ENCODE peak calls at places on chromosomes 11 and 22, in five cellular contexts. One of them, this sample, is unnamed. For H3K9me3 and H3K27me3, the result is how much of the 10 kb centered on the place peaks cover.

GRCh38 chr11:9858822-9859221 is 194.9 kb downstream of the SWAP70 start:
- DNase-seq in Panc1: peak
- DNase-seq in mammary epithelial cell: no peak
- DNase-seq in prostate gland: no peak
- DNase-seq in neural progenitor cell: peak
- DNase-seq in this sample: peak

GRCh38 chr11:1674194-1674878 is 22.7 kb upstream of the KRTAP5-6 start:
- DNase-seq in Panc1: no peak
- DNase-seq in mammary epithelial cell: no peak
- DNase-seq in prostate gland: no peak
- DNase-seq in neural progenitor cell: no peak
- DNase-seq in this sample: no peak

GRCh38 chr22:39089928-39090327 is 7.1 kb upstream of the APOBEC3H start:
- DNase-seq in Panc1: no peak
- DNase-seq in mammary epithelial cell: peak
- DNase-seq in prostate gland: no peak
- DNase-seq in neural progenitor cell: no peak
- DNase-seq in this sample: no peak

GRCh38 chr11:1123970-1124369 is 33.8 kb upstream of the MUC5AC start:
- DNase-seq in Panc1: no peak
- DNase-seq in mammary epithelial cell: no peak
- DNase-seq in prostate gland: no peak
- DNase-seq in neural progenitor cell: no peak
- DNase-seq in this sample: no peak

GRCh38 chr22:29308148-29308790 is 1.8 kb downstream of the GAS2L1 start:
- DNase-seq in Panc1: no peak
- DNase-seq in mammary epithelial cell: peak
- DNase-seq in prostate gland: no peak
- DNase-seq in neural progenitor cell: no peak
- DNase-seq in this sample: no peak

GRCh38 chr11:76216536-76217326 is 10.4 kb upstream of the WNT11 start:
- DNase-seq in Panc1: no peak
- DNase-seq in mammary epithelial cell: no peak
- DNase-seq in prostate gland: no peak
- DNase-seq in neural progenitor cell: peak
- DNase-seq in this sample: no peak

GRCh38 chr11:32416301-32416700 is 19.0 kb downstream of the WT1 start:
- DNase-seq in Panc1: no peak
- DNase-seq in mammary epithelial cell: no peak
- DNase-seq in prostate gland: no peak
- DNase-seq in neural progenitor cell: no peak
- DNase-seq in this sample: no peak

GRCh38 chr11:61293869-61294716 is 1.0 kb downstream of the VWCE start:
- DNase-seq in Panc1: no peak
- DNase-seq in mammary epithelial cell: peak
- DNase-seq in prostate gland: no peak
- DNase-seq in neural progenitor cell: peak
- DNase-seq in this sample: peak

GRCh38 chr22:48740731-48741405 is 1086.8 kb downstream of the BRD1 start:
- DNase-seq in Panc1: no peak
- DNase-seq in mammary epithelial cell: no peak
- DNase-seq in prostate gland: no peak
- DNase-seq in neural progenitor cell: no peak
- DNase-seq in this sample: no peak

GRCh38 chr11:47152953-47153950 is 23.4 kb downstream of the ARFGAP2 start:
- DNase-seq in Panc1: no peak
- DNase-seq in mammary epithelial cell: peak
- DNase-seq in prostate gland: peak
- DNase-seq in neural progenitor cell: peak
- DNase-seq in this sample: peak

GRCh38 chr11:299951-300735 is 817 bp upstream of the IFITM5 start:
- DNase-seq in Panc1: no peak
- DNase-seq in mammary epithelial cell: no peak
- DNase-seq in prostate gland: no peak
- DNase-seq in neural progenitor cell: peak
- DNase-seq in this sample: peak

GRCh38 chr11:29786092-29786491 is 230.7 kb downstream of the KCNA4 start:
- DNase-seq in Panc1: no peak
- DNase-seq in mammary epithelial cell: no peak
- DNase-seq in prostate gland: no peak
- DNase-seq in neural progenitor cell: no peak
- DNase-seq in this sample: no peak

GRCh38 chr22:30763815-30764686 is 69.4 kb downstream of the OSBP2 start:
- DNase-seq in Panc1: no peak
- DNase-seq in mammary epithelial cell: peak
- DNase-seq in prostate gland: peak
- DNase-seq in neural progenitor cell: peak
- DNase-seq in this sample: peak

GRCh38 chr11:72705442-72706365 is 31.5 kb upstream of the PDE2A start:
- DNase-seq in Panc1: no peak
- DNase-seq in mammary epithelial cell: no peak
- DNase-seq in prostate gland: no peak
- DNase-seq in neural progenitor cell: peak
- DNase-seq in this sample: no peak
- H3K4me3 ChIP-seq in Panc1: no peak
- H3K4me3 ChIP-seq in mammary epithelial cell: no peak
- H3K4me3 ChIP-seq in prostate gland: no peak
- H3K4me3 ChIP-seq in neural progenitor cell: peak
- H3K4me3 ChIP-seq in this sample: no peak

GRCh38 chr11:37259734-37260133 is 661.7 kb upstream of the RAG2 start:
- DNase-seq in Panc1: no peak
- DNase-seq in mammary epithelial cell: no peak
- DNase-seq in prostate gland: no peak
- DNase-seq in neural progenitor cell: no peak
- DNase-seq in this sample: no peak

GRCh38 chr11:37264060-37264459 is 666.0 kb upstream of the RAG2 start:
- DNase-seq in Panc1: no peak
- DNase-seq in mammary epithelial cell: no peak
- DNase-seq in prostate gland: no peak
- DNase-seq in neural progenitor cell: no peak
- DNase-seq in this sample: no peak

GRCh38 chr11:37264783-37265182 is 666.7 kb upstream of the RAG2 start:
- DNase-seq in Panc1: no peak
- DNase-seq in mammary epithelial cell: peak
- DNase-seq in prostate gland: no peak
- DNase-seq in neural progenitor cell: no peak
- DNase-seq in this sample: peak
- H3K9me3 ChIP-seq in Panc1: under half
- H3K9me3 ChIP-seq in mammary epithelial cell: under half
- H3K9me3 ChIP-seq in prostate gland: under half
- H3K9me3 ChIP-seq in neural progenitor cell: under half
- H3K9me3 ChIP-seq in this sample: under half

DNA sequence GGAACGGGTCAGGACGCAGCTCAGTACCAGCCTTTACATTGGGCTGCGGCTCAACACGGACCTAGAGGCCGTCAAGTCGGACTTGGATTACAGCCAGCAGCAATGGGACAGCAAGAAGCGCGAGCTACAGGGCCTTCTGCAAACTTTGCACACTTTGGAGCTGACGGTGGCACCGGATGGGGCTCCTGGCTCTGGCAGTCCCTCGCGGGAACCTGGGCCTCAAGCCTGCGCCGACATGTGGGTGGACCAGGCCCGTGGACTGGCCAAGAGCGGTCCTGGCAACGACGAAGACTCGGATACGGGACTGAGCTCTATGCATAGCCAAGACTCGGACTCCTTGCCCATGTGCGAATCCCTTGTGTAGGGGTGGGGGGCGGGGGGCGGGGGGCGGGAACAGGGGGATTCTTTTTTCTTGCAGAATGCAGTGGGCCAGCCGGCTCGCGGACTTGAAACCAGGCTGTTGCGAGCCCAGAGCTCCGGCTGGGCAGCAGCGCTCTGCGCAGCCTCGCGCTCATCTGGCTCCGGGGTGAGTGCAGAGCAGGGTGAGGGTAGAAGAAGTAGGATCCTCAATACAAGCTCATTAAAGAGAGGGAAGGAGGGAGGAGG is 1.7 kb downstream of the RASSF10 start:
- DNase-seq in Panc1: no peak
- DNase-seq in mammary epithelial cell: peak
- DNase-seq in prostate gland: no peak
- DNase-seq in neural progenitor cell: peak
- DNase-seq in this sample: no peak
- H3K27me3 ChIP-seq in Panc1: under half
- H3K27me3 ChIP-seq in mammary epithelial cell: under half
- H3K27me3 ChIP-seq in prostate gland: under half
- H3K27me3 ChIP-seq in neural progenitor cell: half or more
- H3K27me3 ChIP-seq in this sample: half or more

DNA sequence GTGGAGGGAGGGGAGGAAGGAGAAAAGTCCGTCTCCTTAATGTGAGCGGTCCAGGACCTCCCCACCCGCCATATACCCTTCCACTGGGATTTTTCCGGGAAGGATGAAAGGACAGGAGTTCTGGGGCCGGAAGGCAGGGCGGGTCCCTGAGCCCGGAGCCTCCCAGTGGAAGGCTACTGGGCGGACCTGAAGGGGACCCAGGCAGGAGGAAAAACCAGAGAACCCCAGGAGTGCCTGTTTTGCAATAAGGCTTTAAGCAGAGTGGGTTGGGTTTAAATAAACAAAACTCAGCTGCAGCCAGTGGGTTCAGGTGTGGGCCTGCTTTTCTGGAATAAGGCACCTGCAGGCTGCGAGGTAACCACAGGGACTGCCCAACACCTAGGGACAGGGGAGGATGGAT is 1.7 kb upstream of the CELSR1 start:
- DNase-seq in Panc1: no peak
- DNase-seq in mammary epithelial cell: peak
- DNase-seq in prostate gland: peak
- DNase-seq in neural progenitor cell: no peak
- DNase-seq in this sample: no peak
- H3K4me3 ChIP-seq in Panc1: peak
- H3K4me3 ChIP-seq in mammary epithelial cell: peak
- H3K4me3 ChIP-seq in prostate gland: no peak
- H3K4me3 ChIP-seq in neural progenitor cell: peak
- H3K4me3 ChIP-seq in this sample: no peak

GRCh38 chr11:134751161-134751560 is 339.1 kb upstream of the B3GAT1 start:
- DNase-seq in Panc1: no peak
- DNase-seq in mammary epithelial cell: no peak
- DNase-seq in prostate gland: no peak
- DNase-seq in neural progenitor cell: no peak
- DNase-seq in this sample: no peak
- H3K9me3 ChIP-seq in Panc1: under half
- H3K9me3 ChIP-seq in mammary epithelial cell: under half
- H3K9me3 ChIP-seq in prostate gland: under half
- H3K9me3 ChIP-seq in neural progenitor cell: under half
- H3K9me3 ChIP-seq in this sample: under half

GRCh38 chr22:26210390-26210789 is 41.1 kb downstream of the SEZ6L start:
- DNase-seq in Panc1: no peak
- DNase-seq in mammary epithelial cell: no peak
- DNase-seq in prostate gland: no peak
- DNase-seq in neural progenitor cell: no peak
- DNase-seq in this sample: no peak

GRCh38 chr22:26213826-26214225 is 44.6 kb downstream of the SEZ6L start:
- DNase-seq in Panc1: no peak
- DNase-seq in mammary epithelial cell: no peak
- DNase-seq in prostate gland: peak
- DNase-seq in neural progenitor cell: no peak
- DNase-seq in this sample: no peak

GRCh38 chr22:26214466-26214865 is 45.2 kb downstream of the SEZ6L start:
- DNase-seq in Panc1: no peak
- DNase-seq in mammary epithelial cell: no peak
- DNase-seq in prostate gland: no peak
- DNase-seq in neural progenitor cell: no peak
- DNase-seq in this sample: no peak

DNA sequence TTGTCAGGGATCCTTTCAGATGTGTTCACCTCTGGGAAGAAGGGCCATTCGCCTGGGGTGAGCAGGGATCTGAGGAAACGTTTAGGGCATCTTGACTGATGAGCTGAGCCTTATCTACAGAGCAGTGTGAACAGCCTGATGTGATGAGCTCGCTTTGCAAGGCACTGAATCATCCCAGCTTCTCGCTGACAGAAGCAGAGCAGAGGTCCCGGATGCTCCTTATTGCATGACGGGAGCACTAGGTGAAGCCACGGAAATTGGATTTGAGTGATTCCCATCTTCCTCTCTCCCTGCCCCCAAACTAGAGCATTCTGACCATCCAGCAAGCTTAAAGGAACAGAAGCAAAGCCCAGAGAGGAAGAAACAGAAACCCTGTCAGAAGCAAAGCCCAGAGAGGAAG is 46.5 kb downstream of the SEZ6L start:
- DNase-seq in Panc1: no peak
- DNase-seq in mammary epithelial cell: no peak
- DNase-seq in prostate gland: no peak
- DNase-seq in neural progenitor cell: no peak
- DNase-seq in this sample: no peak
- H3K27me3 ChIP-seq in Panc1: under half
- H3K27me3 ChIP-seq in mammary epithelial cell: under half
- H3K27me3 ChIP-seq in prostate gland: under half
- H3K27me3 ChIP-seq in neural progenitor cell: under half
- H3K27me3 ChIP-seq in this sample: under half

GRCh38 chr11:79273781-79274180 is 167.0 kb downstream of the TENM4 start:
- DNase-seq in Panc1: no peak
- DNase-seq in mammary epithelial cell: no peak
- DNase-seq in prostate gland: no peak
- DNase-seq in neural progenitor cell: peak
- DNase-seq in this sample: no peak

GRCh38 chr11:79265756-79266322 is 175.0 kb downstream of the TENM4 start:
- DNase-seq in Panc1: no peak
- DNase-seq in mammary epithelial cell: peak
- DNase-seq in prostate gland: no peak
- DNase-seq in neural progenitor cell: no peak
- DNase-seq in this sample: no peak

GRCh38 chr11:79274636-79275315 is 166.1 kb downstream of the TENM4 start:
- DNase-seq in Panc1: no peak
- DNase-seq in mammary epithelial cell: no peak
- DNase-seq in prostate gland: no peak
- DNase-seq in neural progenitor cell: no peak
- DNase-seq in this sample: no peak

GRCh38 chr11:79266391-79266790 is 174.4 kb downstream of the TENM4 start:
- DNase-seq in Panc1: no peak
- DNase-seq in mammary epithelial cell: no peak
- DNase-seq in prostate gland: no peak
- DNase-seq in neural progenitor cell: no peak
- DNase-seq in this sample: no peak

GRCh38 chr11:79269923-79270322 is 170.9 kb downstream of the TENM4 start:
- DNase-seq in Panc1: no peak
- DNase-seq in mammary epithelial cell: no peak
- DNase-seq in prostate gland: no peak
- DNase-seq in neural progenitor cell: peak
- DNase-seq in this sample: no peak
- H3K4me3 ChIP-seq in Panc1: no peak
- H3K4me3 ChIP-seq in mammary epithelial cell: no peak
- H3K4me3 ChIP-seq in prostate gland: no peak
- H3K4me3 ChIP-seq in neural progenitor cell: no peak
- H3K4me3 ChIP-seq in this sample: no peak

DNA sequence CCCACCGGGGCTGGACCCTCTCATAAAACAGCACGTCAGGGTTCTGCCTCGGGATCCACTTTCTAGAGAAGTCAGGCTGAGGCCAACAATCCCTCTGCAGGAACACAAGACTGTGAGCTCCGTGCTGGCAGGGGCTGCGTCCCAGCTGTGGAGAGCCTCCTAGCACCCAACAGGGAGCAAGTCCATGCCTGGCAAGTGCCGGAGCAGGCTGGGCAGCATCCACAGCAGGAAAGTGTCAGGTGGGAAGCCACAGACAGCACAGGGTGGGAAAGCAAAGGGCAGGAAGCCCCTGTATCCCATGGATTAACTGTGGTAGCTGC is 682.3 kb downstream of the TBC1D22A start:
- DNase-seq in Panc1: no peak
- DNase-seq in mammary epithelial cell: no peak
- DNase-seq in prostate gland: no peak
- DNase-seq in neural progenitor cell: no peak
- DNase-seq in this sample: no peak
- H3K9me3 ChIP-seq in Panc1: under half
- H3K9me3 ChIP-seq in mammary epithelial cell: under half
- H3K9me3 ChIP-seq in prostate gland: under half
- H3K9me3 ChIP-seq in neural progenitor cell: under half
- H3K9me3 ChIP-seq in this sample: under half

This sample was measured in MG63.